ENCODE peak calls at places on chromosomes 13 and 19, in four cellular contexts. One of them, this sample, is unnamed.

GRCh38 chr13:40982772-40983171 is 36.3 kb downstream of the ELF1 start:
- DNase-seq in stomach: no peak
- DNase-seq in AG09309: no peak
- DNase-seq in bronchial epithelial cell: peak; percentile 72
- DNase-seq in this sample: peak; percentile 42

GRCh38 chr19:35757749-35758608 is at the start of gene PROSER3:
- DNase-seq in stomach: peak; percentile 98
- DNase-seq in AG09309: peak; percentile 99
- DNase-seq in bronchial epithelial cell: peak; percentile 98
- DNase-seq in this sample: peak; percentile 100

GRCh38 chr13:74895042-74895811 is 586.7 kb downstream of the TBC1D4 start:
- DNase-seq in bronchial epithelial cell: no peak
- DNase-seq in AG09309: no peak
- DNase-seq in stomach: no peak
- DNase-seq in this sample: no peak

GRCh38 chr19:23254141-23254910 is 4.1 kb upstream of the ZNF724 start:
- DNase-seq in AG09309: no peak
- DNase-seq in stomach: no peak
- DNase-seq in bronchial epithelial cell: no peak
- DNase-seq in this sample: no peak

GRCh38 chr13:103371271-103371670 is 305.1 kb upstream of the SLC10A2 start:
- DNase-seq in bronchial epithelial cell: peak; percentile 9
- DNase-seq in stomach: no peak
- DNase-seq in AG09309: no peak
- DNase-seq in this sample: no peak

GRCh38 chr19:13850910-13851753 is 25.8 kb upstream of the NANOS3 start:
- DNase-seq in stomach: peak; percentile 83
- DNase-seq in bronchial epithelial cell: peak; percentile 85
- DNase-seq in AG09309: no peak
- DNase-seq in this sample: peak; percentile 97

GRCh38 chr13:98504371-98504963 is 72.4 kb downstream of the STK24 start:
- DNase-seq in bronchial epithelial cell: no peak
- DNase-seq in AG09309: no peak
- DNase-seq in stomach: no peak
- DNase-seq in this sample: no peak

GRCh38 chr19:31955884-31956283 is 389.5 kb upstream of the ZNF507 start:
- DNase-seq in bronchial epithelial cell: no peak
- DNase-seq in stomach: peak; percentile 5
- DNase-seq in AG09309: no peak
- DNase-seq in this sample: no peak

GRCh38 chr19:50513746-50514345 is at the start of gene ASPDH:
- DNase-seq in AG09309: no peak
- DNase-seq in stomach: no peak
- DNase-seq in bronchial epithelial cell: no peak
- DNase-seq in this sample: no peak

GRCh38 chr13:102484329-102484728 is 82.5 kb upstream of the FGF14 start:
- DNase-seq in stomach: no peak
- DNase-seq in AG09309: no peak
- DNase-seq in bronchial epithelial cell: peak; percentile 26
- DNase-seq in this sample: peak; percentile 8

GRCh38 chr19:49593233-49594113 is 2.5 kb downstream of the PRR12 start:
- DNase-seq in bronchial epithelial cell: peak; percentile 81
- DNase-seq in stomach: peak; percentile 94
- DNase-seq in AG09309: peak; percentile 41
- DNase-seq in this sample: peak; percentile 72

GRCh38 chr19:28700176-28700575 is 512.8 kb downstream of the UQCRFS1 start:
- DNase-seq in bronchial epithelial cell: no peak
- DNase-seq in AG09309: peak; percentile 13
- DNase-seq in stomach: no peak
- DNase-seq in this sample: no peak

GRCh38 chr13:43058836-43059235 is 35.5 kb downstream of the DNAJC15 start:
- DNase-seq in stomach: no peak
- DNase-seq in AG09309: no peak
- DNase-seq in bronchial epithelial cell: no peak
- DNase-seq in this sample: no peak

GRCh38 chr13:111346281-111346680 is 25.8 kb downstream of the TEX29 start:
- DNase-seq in bronchial epithelial cell: no peak
- DNase-seq in AG09309: no peak
- DNase-seq in stomach: no peak
- DNase-seq in this sample: no peak

GRCh38 chr13:101919541-101920306 is 467.2 kb downstream of the ITGBL1 start:
- DNase-seq in stomach: no peak
- DNase-seq in bronchial epithelial cell: peak; percentile 4
- DNase-seq in AG09309: no peak
- DNase-seq in this sample: peak; percentile 23

GRCh38 chr19:19475845-19476828 is 39.2 kb downstream of the TSSK6 start:
- DNase-seq in stomach: no peak
- DNase-seq in bronchial epithelial cell: no peak
- DNase-seq in AG09309: no peak
- DNase-seq in this sample: no peak

GRCh38 chr19:33279430-33280350 is 22.6 kb downstream of the CEBPA start:
- DNase-seq in stomach: no peak
- DNase-seq in AG09309: no peak
- DNase-seq in bronchial epithelial cell: no peak
- DNase-seq in this sample: no peak

GRCh38 chr13:35139591-35139990 is 197.5 kb downstream of the NBEA start:
- DNase-seq in stomach: no peak
- DNase-seq in bronchial epithelial cell: peak; percentile 12
- DNase-seq in AG09309: no peak
- DNase-seq in this sample: peak; percentile 69

GRCh38 chr19:3682286-3682685 is 18.0 kb downstream of the PIP5K1C start:
- DNase-seq in AG09309: no peak
- DNase-seq in bronchial epithelial cell: no peak
- DNase-seq in stomach: no peak
- DNase-seq in this sample: no peak

GRCh38 chr13:90055121-90055520 is 1292.4 kb upstream of the MIR17HG start:
- DNase-seq in stomach: no peak
- DNase-seq in bronchial epithelial cell: peak; percentile 90
- DNase-seq in AG09309: no peak
- DNase-seq in this sample: peak; percentile 4